ENCODE peak calls at places on chromosomes 2 and 18, in six cellular contexts. W is BJ, T is fibroblast of lung, U is HL-60, J is lower leg skin, O is fibroblast of mammary gland. V is an unnamed sample.
A peak's percentile ranks its signal among the peaks of the same experiment; 100 is the strongest.

GRCh38 chr2:230537531-230537976 is 121.6 kb downstream of the SP100 start:
- DNase-seq in W (no peak), T (no peak), U (no peak), J (no peak), O (no peak), V (no peak)

GRCh38 chr2:185668710-185669109 is 69.9 kb upstream of the FSIP2 start:
- DNase-seq in W (no peak), T (peak; percentile 12), U (no peak), J (no peak), O (no peak), V (no peak)

GRCh38 chr18:36688020-36688965 is 140.5 kb downstream of the TPGS2 start:
- DNase-seq in W (no peak), T (peak; percentile 71), U (peak; percentile 66), J (peak; percentile 70), O (peak; percentile 75), V (peak; percentile 85)

GRCh38 chr2:177711472-177712276 is 319.1 kb downstream of the AGPS start:
- DNase-seq in W (no peak), T (no peak), U (no peak), J (no peak), O (no peak), V (no peak)

GRCh38 chr2:14454102-14454676 is 178.3 kb upstream of the LRATD1 start:
- DNase-seq in W (no peak), T (no peak), U (no peak), J (no peak), O (no peak), V (no peak)

GRCh38 chr2:159904127-159904564 is 106.1 kb upstream of the CD302 start:
- DNase-seq in W (no peak), T (no peak), U (peak; percentile 17), J (no peak), O (no peak), V (no peak)

GRCh38 chr18:28013064-28013463 is 163.9 kb downstream of the CDH2 start:
- DNase-seq in W (no peak), T (peak; percentile 52), U (no peak), J (no peak), O (peak; percentile 33), V (peak; percentile 38)

GRCh38 chr2:237264480-237265219 is 149.3 kb downstream of the COL6A3 start:
- DNase-seq in W (no peak), T (peak; percentile 89), U (no peak), J (no peak), O (peak; percentile 99), V (peak; percentile 88)

GRCh38 chr2:70094978-70095832 is 7.9 kb downstream of the PCBP1 start:
- DNase-seq in W (no peak), T (peak; percentile 79), U (peak; percentile 93), J (peak; percentile 81), O (peak; percentile 50), V (no peak)
- H3K4me3 ChIP-seq in W (no peak overlapping the region), T (no peak overlapping the region), U (peak overlapping the region; percentile 7), J (no peak overlapping the region), O (no peak overlapping the region), V (no peak overlapping the region)

GRCh38 chr2:182208421-182208820 is 218.4 kb downstream of the PDE1A start:
- DNase-seq in W (no peak), T (no peak), U (no peak), J (no peak), O (no peak), V (no peak)

GRCh38 chr2:182210669-182211068 is 216.2 kb downstream of the PDE1A start:
- DNase-seq in W (no peak), T (no peak), U (no peak), J (no peak), O (no peak), V (no peak)

GRCh38 chr2:182207049-182207746 is 219.6 kb downstream of the PDE1A start:
- DNase-seq in W (no peak), T (no peak), U (no peak), J (no peak), O (no peak), V (no peak)
- H3K4me3 ChIP-seq in W (no peak overlapping the region), T (no peak overlapping the region), U (no peak overlapping the region), J (no peak overlapping the region), O (no peak overlapping the region), V (no peak overlapping the region)

GRCh38 chr2:19355931-19356544 is 2.4 kb downstream of the OSR1 start:
- DNase-seq in W (no peak), T (peak; percentile 60), U (no peak), J (no peak), O (peak; percentile 39), V (peak; percentile 42)

GRCh38 chr2:19355416-19355821 is 3.0 kb downstream of the OSR1 start:
- DNase-seq in W (no peak), T (peak; percentile 52), U (no peak), J (no peak), O (no peak), V (peak; percentile 17)

GRCh38 chr2:19358242-19359020 is at the start of gene OSR1:
- DNase-seq in W (no peak), T (peak; percentile 91), U (peak; percentile 25), J (no peak), O (peak; percentile 85), V (peak; percentile 86)

GRCh38 chr2:19357383-19358241 is 811 bp downstream of the OSR1 start:
- DNase-seq in W (no peak), T (peak; percentile 69), U (no peak), J (no peak), O (peak; percentile 40), V (peak; percentile 58)

GRCh38 chr2:19356545-19357382 is 1.7 kb downstream of the OSR1 start:
- DNase-seq in W (no peak), T (peak; percentile 36), U (no peak), J (no peak), O (no peak), V (peak; percentile 38)
- H3K4me3 ChIP-seq in W (peak overlapping the region; percentile 68), T (peak overlapping the region; percentile 76), U (no peak overlapping the region), J (peak overlapping the region; percentile 30), O (peak overlapping the region; percentile 91), V (peak overlapping the region; percentile 76)

GRCh38 chr2:227148106-227148505 is 15.9 kb downstream of the COL4A4 start:
- DNase-seq in W (no peak), T (no peak), U (no peak), J (no peak), O (no peak), V (no peak)
- H3K4me3 ChIP-seq in W (no peak overlapping the region), T (no peak overlapping the region), U (no peak overlapping the region), J (no peak overlapping the region), O (no peak overlapping the region), V (no peak overlapping the region)